ENCODE peak calls at places on chromosomes 11 and 22, in seven cellular contexts. One of them, this sample, is unnamed.

GRCh38 chr22:47781024-47781423 is 1018.6 kb downstream of the TBC1D22A start:
- DNase-seq in mesenchymal stem cell: no peak
- DNase-seq in H1: peak; percentile 14
- DNase-seq in IMR-90: no peak
- DNase-seq in H9: no peak
- DNase-seq in neuronal stem cell: no peak
- DNase-seq in mesendoderm: no peak
- DNase-seq in this sample: no peak

GRCh38 chr11:116415095-116415494 is 357.7 kb downstream of the BUD13 start:
- DNase-seq in mesenchymal stem cell: no peak
- DNase-seq in H1: no peak
- DNase-seq in IMR-90: no peak
- DNase-seq in H9: no peak
- DNase-seq in neuronal stem cell: no peak
- DNase-seq in mesendoderm: peak; percentile 91
- DNase-seq in this sample: no peak

GRCh38 chr11:118705111-118705741 is 25.8 kb upstream of the TREH start:
- DNase-seq in mesenchymal stem cell: no peak
- DNase-seq in H1: no peak
- DNase-seq in IMR-90: no peak
- DNase-seq in H9: no peak
- DNase-seq in neuronal stem cell: no peak
- DNase-seq in mesendoderm: no peak
- DNase-seq in this sample: no peak

GRCh38 chr11:7436657-7437056 is 48.6 kb upstream of the OLFML1 start:
- DNase-seq in mesenchymal stem cell: no peak
- DNase-seq in H1: no peak
- DNase-seq in IMR-90: no peak
- DNase-seq in H9: no peak
- DNase-seq in neuronal stem cell: no peak
- DNase-seq in mesendoderm: peak; percentile 30
- DNase-seq in this sample: no peak

GRCh38 chr11:118845369-118845768 is 38.3 kb upstream of the CXCR5 start:
- DNase-seq in mesenchymal stem cell: peak; percentile 67
- DNase-seq in H1: no peak
- DNase-seq in IMR-90: peak; percentile 70
- DNase-seq in H9: no peak
- DNase-seq in neuronal stem cell: no peak
- DNase-seq in mesendoderm: peak; percentile 11
- DNase-seq in this sample: no peak

GRCh38 chr11:75272391-75272790 is 31.8 kb downstream of the TPBGL start:
- DNase-seq in mesenchymal stem cell: no peak
- DNase-seq in H1: no peak
- DNase-seq in IMR-90: no peak
- DNase-seq in H9: no peak
- DNase-seq in neuronal stem cell: no peak
- DNase-seq in mesendoderm: no peak
- DNase-seq in this sample: no peak

GRCh38 chr11:6617315-6617781 is 1.9 kb downstream of the TPP1 start:
- DNase-seq in mesenchymal stem cell: peak; percentile 89
- DNase-seq in H1: no peak
- DNase-seq in IMR-90: no peak
- DNase-seq in H9: no peak
- DNase-seq in neuronal stem cell: no peak
- DNase-seq in mesendoderm: no peak
- DNase-seq in this sample: no peak

GRCh38 chr22:27801197-27801615 is 350 bp downstream of the MN1 start:
- DNase-seq in mesenchymal stem cell: peak; percentile 58
- DNase-seq in H1: peak; percentile 81
- DNase-seq in IMR-90: peak; percentile 41
- DNase-seq in H9: peak; percentile 61
- DNase-seq in neuronal stem cell: peak; percentile 57
- DNase-seq in mesendoderm: peak; percentile 62
- DNase-seq in this sample: no peak

GRCh38 chr11:12235080-12235479 is 124.7 kb downstream of the MICAL2 start:
- DNase-seq in mesenchymal stem cell: no peak
- DNase-seq in H1: no peak
- DNase-seq in IMR-90: no peak
- DNase-seq in H9: no peak
- DNase-seq in neuronal stem cell: no peak
- DNase-seq in mesendoderm: no peak
- DNase-seq in this sample: no peak

GRCh38 chr11:35040221-35040942 is 98.6 kb upstream of the CD44 start:
- DNase-seq in mesenchymal stem cell: peak; percentile 86
- DNase-seq in H1: no peak
- DNase-seq in IMR-90: peak; percentile 69
- DNase-seq in H9: no peak
- DNase-seq in neuronal stem cell: no peak
- DNase-seq in mesendoderm: no peak
- DNase-seq in this sample: peak; percentile 80

GRCh38 chr11:44994753-44995152 is 44.1 kb upstream of the TP53I11 start:
- DNase-seq in mesenchymal stem cell: no peak
- DNase-seq in H1: peak; percentile 44
- DNase-seq in IMR-90: no peak
- DNase-seq in H9: peak; percentile 28
- DNase-seq in neuronal stem cell: no peak
- DNase-seq in mesendoderm: no peak
- DNase-seq in this sample: no peak

GRCh38 chr11:44997566-44997965 is 46.9 kb upstream of the TP53I11 start:
- DNase-seq in mesenchymal stem cell: no peak
- DNase-seq in H1: peak; percentile 39
- DNase-seq in IMR-90: no peak
- DNase-seq in H9: no peak
- DNase-seq in neuronal stem cell: no peak
- DNase-seq in mesendoderm: no peak
- DNase-seq in this sample: no peak

GRCh38 chr11:44992774-44993173 is 42.1 kb upstream of the TP53I11 start:
- DNase-seq in mesenchymal stem cell: no peak
- DNase-seq in H1: no peak
- DNase-seq in IMR-90: no peak
- DNase-seq in H9: no peak
- DNase-seq in neuronal stem cell: no peak
- DNase-seq in mesendoderm: no peak
- DNase-seq in this sample: no peak

GRCh38 chr11:44992181-44992582 is 41.5 kb upstream of the TP53I11 start:
- DNase-seq in mesenchymal stem cell: no peak
- DNase-seq in H1: no peak
- DNase-seq in IMR-90: no peak
- DNase-seq in H9: peak; percentile 15
- DNase-seq in neuronal stem cell: no peak
- DNase-seq in mesendoderm: no peak
- DNase-seq in this sample: no peak

DNA sequence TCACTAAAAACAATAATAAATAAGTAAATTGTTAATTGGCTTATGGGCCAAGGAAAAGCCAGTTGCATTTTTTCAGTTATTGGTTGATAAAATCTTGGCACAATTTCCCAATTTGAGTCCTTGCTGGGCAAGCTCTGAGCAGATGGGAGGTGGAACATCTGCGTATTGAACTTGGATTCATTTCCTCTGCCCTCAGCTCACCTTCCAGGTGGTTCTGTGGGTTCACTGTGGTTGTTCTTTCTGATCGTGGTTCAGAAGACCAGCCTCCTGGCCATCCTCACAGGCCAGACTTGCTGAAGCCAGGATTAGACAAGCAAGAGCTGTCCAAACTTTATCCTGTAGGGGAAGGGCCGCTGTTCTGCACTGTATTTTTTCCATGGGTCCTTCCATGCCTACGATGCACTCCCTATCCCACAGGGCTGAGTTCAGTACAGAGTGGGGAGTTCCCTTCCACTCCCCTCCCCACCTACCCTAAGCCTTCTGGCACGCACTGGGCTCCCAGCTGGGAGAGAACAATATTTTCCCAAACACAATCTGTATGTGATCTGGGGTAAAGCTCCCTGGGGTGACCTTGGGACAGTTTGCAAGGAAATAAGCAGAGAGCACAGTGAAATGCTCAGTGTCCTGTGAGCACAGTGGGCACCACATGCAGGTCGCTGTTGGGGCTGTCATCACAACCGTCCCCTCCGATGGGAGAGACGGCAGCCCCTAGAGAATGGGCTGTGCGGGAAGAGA is 43.5 kb upstream of the TP53I11 start:
- DNase-seq in mesenchymal stem cell: no peak
- DNase-seq in H1: peak; percentile 39
- DNase-seq in IMR-90: no peak
- DNase-seq in H9: peak; percentile 11
- DNase-seq in neuronal stem cell: no peak
- DNase-seq in mesendoderm: no peak
- DNase-seq in this sample: no peak
- H3K23ac ChIP-seq in mesenchymal stem cell: no peak overlapping the region
- H3K23ac ChIP-seq in H1: no peak overlapping the region
- H3K23ac ChIP-seq in IMR-90: no peak overlapping the region
- H3K23ac ChIP-seq in H9: no peak overlapping the region
- H3K23ac ChIP-seq in neuronal stem cell: no peak overlapping the region
- H3K23ac ChIP-seq in mesendoderm: peak overlapping the region; percentile 15
- H3K23ac ChIP-seq in this sample: no peak overlapping the region

GRCh38 chr11:15327786-15328231 is 213.1 kb downstream of the INSC start:
- DNase-seq in mesenchymal stem cell: peak; percentile 68
- DNase-seq in H1: peak; percentile 96
- DNase-seq in IMR-90: peak; percentile 51
- DNase-seq in H9: peak; percentile 87
- DNase-seq in neuronal stem cell: peak; percentile 81
- DNase-seq in mesendoderm: peak; percentile 90
- DNase-seq in this sample: peak; percentile 55
- H3K23ac ChIP-seq in mesenchymal stem cell: no peak overlapping the region
- H3K23ac ChIP-seq in H1: no peak overlapping the region
- H3K23ac ChIP-seq in IMR-90: no peak overlapping the region
- H3K23ac ChIP-seq in H9: no peak overlapping the region
- H3K23ac ChIP-seq in neuronal stem cell: no peak overlapping the region
- H3K23ac ChIP-seq in mesendoderm: no peak overlapping the region
- H3K23ac ChIP-seq in this sample: no peak overlapping the region

GRCh38 chr22:20653795-20654342 is 120.0 kb upstream of the SERPIND1 start:
- DNase-seq in mesenchymal stem cell: no peak
- DNase-seq in H1: no peak
- DNase-seq in IMR-90: no peak
- DNase-seq in H9: peak; percentile 5
- DNase-seq in neuronal stem cell: no peak
- DNase-seq in mesendoderm: no peak
- DNase-seq in this sample: no peak
- H3K23ac ChIP-seq in mesenchymal stem cell: no peak overlapping the region
- H3K23ac ChIP-seq in H1: no peak overlapping the region
- H3K23ac ChIP-seq in IMR-90: no peak overlapping the region
- H3K23ac ChIP-seq in H9: no peak overlapping the region
- H3K23ac ChIP-seq in neuronal stem cell: peak overlapping the region; percentile 76
- H3K23ac ChIP-seq in mesendoderm: no peak overlapping the region
- H3K23ac ChIP-seq in this sample: no peak overlapping the region

DNA sequence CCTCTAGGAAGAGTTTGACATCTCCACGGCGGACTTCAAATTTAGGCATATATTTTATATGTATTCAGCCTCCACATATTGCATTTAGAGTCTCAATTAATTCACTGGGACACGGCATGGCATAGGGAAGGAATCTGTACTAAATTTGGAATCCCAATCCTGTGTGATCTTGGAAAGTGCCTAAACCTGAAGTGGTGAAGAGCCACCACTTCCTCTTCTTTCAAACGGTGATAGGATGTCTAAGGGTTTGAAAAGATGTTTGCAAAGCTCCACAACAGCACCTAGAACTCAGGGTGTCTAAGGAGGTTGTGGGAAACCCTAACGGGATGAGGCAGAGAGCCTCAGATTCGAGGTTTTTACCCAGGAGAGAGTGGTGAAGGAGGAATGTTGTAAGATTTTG is 1.0 kb upstream of the L3MBTL2 start:
- DNase-seq in mesenchymal stem cell: no peak
- DNase-seq in H1: no peak
- DNase-seq in IMR-90: no peak
- DNase-seq in H9: no peak
- DNase-seq in neuronal stem cell: no peak
- DNase-seq in mesendoderm: no peak
- DNase-seq in this sample: no peak
- H3K23ac ChIP-seq in mesenchymal stem cell: no peak overlapping the region
- H3K23ac ChIP-seq in H1: no peak overlapping the region
- H3K23ac ChIP-seq in IMR-90: no peak overlapping the region
- H3K23ac ChIP-seq in H9: no peak overlapping the region
- H3K23ac ChIP-seq in neuronal stem cell: no peak overlapping the region
- H3K23ac ChIP-seq in mesendoderm: no peak overlapping the region
- H3K23ac ChIP-seq in this sample: no peak overlapping the region

GRCh38 chr11:61172353-61172752 is 11.1 kb upstream of the VPS37C start:
- DNase-seq in mesenchymal stem cell: no peak
- DNase-seq in H1: no peak
- DNase-seq in IMR-90: no peak
- DNase-seq in H9: no peak
- DNase-seq in neuronal stem cell: no peak
- DNase-seq in mesendoderm: no peak
- DNase-seq in this sample: no peak

GRCh38 chr11:61171907-61172306 is 10.7 kb upstream of the VPS37C start:
- DNase-seq in mesenchymal stem cell: no peak
- DNase-seq in H1: no peak
- DNase-seq in IMR-90: no peak
- DNase-seq in H9: no peak
- DNase-seq in neuronal stem cell: no peak
- DNase-seq in mesendoderm: no peak
- DNase-seq in this sample: no peak

GRCh38 chr11:61168292-61168691 is 7.1 kb upstream of the VPS37C start:
- DNase-seq in mesenchymal stem cell: no peak
- DNase-seq in H1: no peak
- DNase-seq in IMR-90: no peak
- DNase-seq in H9: no peak
- DNase-seq in neuronal stem cell: no peak
- DNase-seq in mesendoderm: no peak
- DNase-seq in this sample: no peak

GRCh38 chr11:61170566-61170965 is 9.3 kb upstream of the VPS37C start:
- DNase-seq in mesenchymal stem cell: no peak
- DNase-seq in H1: no peak
- DNase-seq in IMR-90: no peak
- DNase-seq in H9: no peak
- DNase-seq in neuronal stem cell: no peak
- DNase-seq in mesendoderm: no peak
- DNase-seq in this sample: no peak

DNA sequence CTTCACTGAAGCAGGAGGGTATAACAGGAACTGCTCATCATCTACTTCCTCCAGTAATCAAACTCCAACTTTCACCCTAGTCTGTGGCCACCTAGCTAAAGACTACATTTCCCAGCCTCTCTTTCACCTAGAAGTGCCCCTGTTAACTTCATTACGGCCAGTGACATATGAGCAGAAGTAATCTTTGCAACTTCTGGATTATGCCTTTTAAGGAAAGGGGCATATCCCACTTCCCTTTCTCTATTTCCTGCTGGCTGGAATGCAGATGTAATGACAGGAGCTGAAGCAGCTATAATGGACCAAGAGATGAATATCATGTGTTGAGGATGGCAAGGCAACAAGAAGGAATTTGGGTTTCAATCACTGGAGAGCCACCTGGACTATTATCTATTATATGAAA is 7.6 kb upstream of the VPS37C start:
- DNase-seq in mesenchymal stem cell: no peak
- DNase-seq in H1: no peak
- DNase-seq in IMR-90: no peak
- DNase-seq in H9: no peak
- DNase-seq in neuronal stem cell: no peak
- DNase-seq in mesendoderm: no peak
- DNase-seq in this sample: no peak
- H3K23ac ChIP-seq in mesenchymal stem cell: no peak overlapping the region
- H3K23ac ChIP-seq in H1: no peak overlapping the region
- H3K23ac ChIP-seq in IMR-90: no peak overlapping the region
- H3K23ac ChIP-seq in H9: no peak overlapping the region
- H3K23ac ChIP-seq in neuronal stem cell: no peak overlapping the region
- H3K23ac ChIP-seq in mesendoderm: no peak overlapping the region
- H3K23ac ChIP-seq in this sample: no peak overlapping the region

GRCh38 chr11:64348611-64349387 is 8.8 kb downstream of the CCDC88B start:
- DNase-seq in mesenchymal stem cell: no peak
- DNase-seq in H1: no peak
- DNase-seq in IMR-90: no peak
- DNase-seq in H9: no peak
- DNase-seq in neuronal stem cell: no peak
- DNase-seq in mesendoderm: peak; percentile 54
- DNase-seq in this sample: no peak
- H3K23ac ChIP-seq in mesenchymal stem cell: no peak overlapping the region
- H3K23ac ChIP-seq in H1: no peak overlapping the region
- H3K23ac ChIP-seq in IMR-90: no peak overlapping the region
- H3K23ac ChIP-seq in H9: no peak overlapping the region
- H3K23ac ChIP-seq in neuronal stem cell: peak overlapping the region; percentile 25
- H3K23ac ChIP-seq in mesendoderm: no peak overlapping the region
- H3K23ac ChIP-seq in this sample: no peak overlapping the region